ENCODE peak calls at places on chromosomes 12 and 14, in four cellular contexts. P, F, E and Z are unnamed samples.

GRCh38 chr12:114403690-114404450 is 2.1 kb downstream of the TBX5 start:
- DNase-seq in F (peak), P (no peak), E (peak), Z (peak)

GRCh38 chr14:25237845-25238244 is 187.9 kb upstream of the STXBP6 start:
- DNase-seq in F (peak), E (peak), P (no peak), Z (no peak)

GRCh38 chr14:48584031-48584430 is 908.6 kb upstream of the MDGA2 start:
- DNase-seq in P (no peak), F (no peak), E (no peak), Z (no peak)

GRCh38 chr12:75721231-75721641 is 209.8 kb upstream of the KRR1 start:
- DNase-seq in F (no peak), E (no peak), P (no peak), Z (no peak)

GRCh38 chr14:29757188-29757680 is 170.4 kb downstream of the PRKD1 start:
- DNase-seq in P (no peak), F (no peak), E (no peak), Z (no peak)

GRCh38 chr12:59929091-59929490 is 333.3 kb downstream of the SLC16A7 start:
- DNase-seq in E (no peak), P (no peak), F (no peak), Z (no peak)

GRCh38 chr12:120468846-120469449 is 600 bp downstream of the SRSF9 start:
- DNase-seq in E (peak), F (no peak), P (peak), Z (peak)

GRCh38 chr14:33457021-33457420 is 493.9 kb downstream of the EGLN3 start:
- DNase-seq in E (no peak), F (no peak), P (no peak), Z (no peak)

GRCh38 chr12:127054531-127054930 is 1212.4 kb upstream of the TMEM132C start:
- DNase-seq in P (no peak), E (no peak), F (no peak), Z (no peak)

GRCh38 chr12:73181244-73181643 is 909.1 kb downstream of the TRHDE start:
- DNase-seq in P (no peak), F (peak), E (no peak), Z (no peak)

GRCh38 chr12:25058619-25059018 is 109.7 kb upstream of the BCAT1 start:
- DNase-seq in P (no peak), E (no peak), F (no peak), Z (no peak)

GRCh38 chr14:101070540-101071492 is 167.3 kb upstream of the RTL1 start:
- DNase-seq in P (peak), F (no peak), E (no peak), Z (no peak)

GRCh38 chr12:53659011-53659551 is 16.8 kb downstream of the ATP5MC2 start:
- DNase-seq in F (no peak), P (peak), E (peak), Z (no peak)

GRCh38 chr14:25006961-25007795 is 42.8 kb downstream of the STXBP6 start:
- DNase-seq in E (no peak), P (no peak), F (no peak), Z (peak)

DNA sequence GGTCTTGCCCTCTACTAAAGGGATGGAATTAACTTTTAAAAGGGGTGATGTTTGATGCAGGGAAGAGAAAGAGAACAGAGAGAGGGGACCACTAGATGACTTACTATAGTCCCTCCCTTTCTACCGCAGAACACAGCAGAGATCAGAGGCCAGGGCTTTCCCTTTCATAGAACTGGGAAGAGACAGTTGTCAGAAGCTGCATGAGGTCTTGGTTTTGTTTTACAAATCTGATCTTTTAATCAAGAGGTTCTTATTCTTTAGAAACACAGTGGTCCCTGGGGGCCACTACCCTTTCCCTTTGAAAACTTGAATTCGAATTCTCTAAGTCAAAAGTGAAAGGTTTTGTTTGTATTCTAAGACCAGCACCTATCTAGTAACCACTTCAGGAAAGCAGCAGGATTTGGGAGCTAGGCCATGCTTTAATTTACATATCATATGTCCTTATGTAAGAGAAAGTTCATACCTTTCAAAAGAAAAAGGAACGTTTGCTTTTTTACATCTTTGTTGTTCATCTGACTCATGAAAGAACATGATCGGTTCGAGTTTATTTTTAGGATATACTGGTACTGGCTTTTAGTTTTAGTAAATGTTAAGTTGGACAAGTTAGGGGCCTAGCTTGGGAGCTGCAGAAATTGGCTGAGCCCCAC is 6.3 kb downstream of the FBXL14 start:
- DNase-seq in F (no peak), E (no peak), P (no peak), Z (no peak)
- H3K27ac ChIP-seq in F (peak), E (no peak), P (peak), Z (no peak)

GRCh38 chr12:27191531-27191930 is 52.6 kb upstream of the STK38L start:
- DNase-seq in P (no peak), F (no peak), E (no peak), Z (no peak)
- H3K27ac ChIP-seq in P (peak), F (no peak), E (no peak), Z (peak)

GRCh38 chr14:68925373-68925772 is 53.7 kb downstream of the ACTN1 start:
- DNase-seq in P (no peak), F (no peak), E (no peak), Z (no peak)

GRCh38 chr14:68926236-68926635 is 52.9 kb downstream of the ACTN1 start:
- DNase-seq in F (no peak), E (no peak), P (no peak), Z (no peak)

GRCh38 chr14:68922886-68923285 is 56.2 kb downstream of the ACTN1 start:
- DNase-seq in E (no peak), P (peak), F (no peak), Z (no peak)

GRCh38 chr14:68922201-68922613 is 56.9 kb downstream of the ACTN1 start:
- DNase-seq in P (no peak), F (no peak), E (no peak), Z (peak)

GRCh38 chr14:68924392-68925158 is 54.5 kb downstream of the ACTN1 start:
- DNase-seq in F (peak), P (no peak), E (no peak), Z (peak)
- H3K27ac ChIP-seq in F (peak), P (peak), E (peak), Z (peak)

GRCh38 chr14:94029250-94029649 is 3.1 kb downstream of the OTUB2 start:
- DNase-seq in P (no peak), E (no peak), F (no peak), Z (no peak)
- H3K27ac ChIP-seq in P (no peak), E (no peak), F (no peak), Z (no peak)

DNA sequence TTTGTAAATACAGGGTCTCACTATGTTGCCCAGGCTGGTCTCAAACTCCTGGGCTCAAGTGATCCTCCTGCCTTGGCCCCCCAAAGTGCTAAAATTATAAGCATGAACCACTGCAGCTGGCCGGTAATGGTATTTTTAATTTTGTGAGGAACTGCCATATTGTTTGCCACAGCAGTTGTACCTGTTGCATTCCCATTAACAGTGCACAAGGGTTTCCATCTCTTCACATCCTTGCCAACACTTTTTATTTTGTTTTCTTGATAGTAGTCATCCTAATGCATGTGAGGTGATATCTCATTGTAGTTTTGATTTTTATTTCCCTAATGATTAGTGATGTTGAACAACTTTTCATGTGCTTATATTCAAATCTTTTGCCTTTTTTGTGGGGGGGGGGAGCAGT is 13.5 kb downstream of the OR5AU1 start:
- DNase-seq in P (no peak), F (no peak), E (no peak), Z (no peak)
- H3K27ac ChIP-seq in P (no peak), F (no peak), E (no peak), Z (no peak)

GRCh38 chr14:95510804-95511203 is 5.6 kb downstream of the SYNE3 start:
- DNase-seq in P (no peak), F (no peak), E (no peak), Z (no peak)
- H3K27ac ChIP-seq in P (no peak), F (no peak), E (no peak), Z (no peak)